ENCODE peak calls at places on chromosomes 12 and 14, in six cellular contexts. One of them, this sample, is unnamed. For H3K27me3, the result is how much of the 10 kb centered on the place peaks cover.

GRCh38 chr14:73014105-73014504 is 12.8 kb downstream of the ZFYVE1 start:
- DNase-seq in H1: no peak
- DNase-seq in ovary: no peak
- DNase-seq in brain microvascular endothelial cell: no peak
- DNase-seq in BE2C: no peak
- DNase-seq in iPS DF 6.9: no peak
- DNase-seq in this sample: no peak

GRCh38 chr14:95317817-95318343 is 1.8 kb downstream of the CLMN start:
- DNase-seq in H1: no peak
- DNase-seq in ovary: no peak
- DNase-seq in brain microvascular endothelial cell: no peak
- DNase-seq in BE2C: no peak
- DNase-seq in iPS DF 6.9: no peak
- DNase-seq in this sample: no peak

GRCh38 chr14:105913861-105914260 is 387.5 kb downstream of the TMEM121 start:
- DNase-seq in H1: no peak
- DNase-seq in ovary: no peak
- DNase-seq in brain microvascular endothelial cell: no peak
- DNase-seq in BE2C: no peak
- DNase-seq in iPS DF 6.9: no peak
- DNase-seq in this sample: no peak

GRCh38 chr14:47691829-47692228 is 16.4 kb upstream of the MDGA2 start:
- DNase-seq in H1: no peak
- DNase-seq in ovary: no peak
- DNase-seq in brain microvascular endothelial cell: no peak
- DNase-seq in BE2C: no peak
- DNase-seq in iPS DF 6.9: no peak
- DNase-seq in this sample: no peak

GRCh38 chr12:103852498-103852992 is 11.5 kb upstream of the NT5DC3 start:
- DNase-seq in H1: no peak
- DNase-seq in ovary: no peak
- DNase-seq in brain microvascular endothelial cell: peak
- DNase-seq in BE2C: no peak
- DNase-seq in iPS DF 6.9: no peak
- DNase-seq in this sample: no peak

GRCh38 chr12:29707846-29708245 is 75.9 kb downstream of the TMTC1 start:
- DNase-seq in H1: no peak
- DNase-seq in ovary: no peak
- DNase-seq in brain microvascular endothelial cell: no peak
- DNase-seq in BE2C: no peak
- DNase-seq in iPS DF 6.9: no peak
- DNase-seq in this sample: no peak

GRCh38 chr12:89721291-89721987 is 12.8 kb upstream of the ATP2B1 start:
- DNase-seq in H1: no peak
- DNase-seq in ovary: no peak
- DNase-seq in brain microvascular endothelial cell: no peak
- DNase-seq in BE2C: no peak
- DNase-seq in iPS DF 6.9: no peak
- DNase-seq in this sample: no peak

GRCh38 chr12:67269632-67270578 is 747 bp downstream of the CAND1 start:
- DNase-seq in H1: no peak
- DNase-seq in ovary: peak
- DNase-seq in brain microvascular endothelial cell: no peak
- DNase-seq in BE2C: no peak
- DNase-seq in iPS DF 6.9: no peak
- DNase-seq in this sample: peak

GRCh38 chr14:26963696-26964095 is 365.9 kb upstream of the NOVA1 start:
- DNase-seq in H1: no peak
- DNase-seq in ovary: no peak
- DNase-seq in brain microvascular endothelial cell: no peak
- DNase-seq in BE2C: no peak
- DNase-seq in iPS DF 6.9: no peak
- DNase-seq in this sample: no peak

GRCh38 chr12:115060477-115061168 is 376.6 kb upstream of the TBX3 start:
- DNase-seq in H1: no peak
- DNase-seq in ovary: no peak
- DNase-seq in brain microvascular endothelial cell: no peak
- DNase-seq in BE2C: no peak
- DNase-seq in iPS DF 6.9: no peak
- DNase-seq in this sample: no peak

GRCh38 chr12:91877022-91877421 is 268.6 kb downstream of the BTG1 start:
- DNase-seq in H1: no peak
- DNase-seq in ovary: no peak
- DNase-seq in brain microvascular endothelial cell: peak
- DNase-seq in BE2C: no peak
- DNase-seq in iPS DF 6.9: no peak
- DNase-seq in this sample: no peak

GRCh38 chr14:54475187-54475881 is 13.4 kb downstream of the GMFB start:
- DNase-seq in H1: no peak
- DNase-seq in ovary: no peak
- DNase-seq in brain microvascular endothelial cell: no peak
- DNase-seq in BE2C: no peak
- DNase-seq in iPS DF 6.9: no peak
- DNase-seq in this sample: no peak

GRCh38 chr12:54397157-54397556 is 12.6 kb upstream of the ZNF385A start:
- DNase-seq in H1: no peak
- DNase-seq in ovary: no peak
- DNase-seq in brain microvascular endothelial cell: no peak
- DNase-seq in BE2C: no peak
- DNase-seq in iPS DF 6.9: no peak
- DNase-seq in this sample: no peak

GRCh38 chr12:114789821-114790220 is 105.8 kb upstream of the TBX3 start:
- DNase-seq in H1: no peak
- DNase-seq in ovary: no peak
- DNase-seq in brain microvascular endothelial cell: no peak
- DNase-seq in BE2C: no peak
- DNase-seq in iPS DF 6.9: no peak
- DNase-seq in this sample: no peak

GRCh38 chr14:38290601-38291190 is 34.8 kb upstream of the CLEC14A start:
- DNase-seq in H1: no peak
- DNase-seq in ovary: no peak
- DNase-seq in brain microvascular endothelial cell: peak
- DNase-seq in BE2C: no peak
- DNase-seq in iPS DF 6.9: no peak
- DNase-seq in this sample: peak

GRCh38 chr12:21690704-21691368 is 33.2 kb upstream of the LDHB start:
- DNase-seq in H1: no peak
- DNase-seq in ovary: no peak
- DNase-seq in brain microvascular endothelial cell: no peak
- DNase-seq in BE2C: no peak
- DNase-seq in iPS DF 6.9: no peak
- DNase-seq in this sample: no peak

GRCh38 chr14:95341564-95341963 is 21.9 kb upstream of the CLMN start:
- DNase-seq in H1: no peak
- DNase-seq in ovary: no peak
- DNase-seq in brain microvascular endothelial cell: no peak
- DNase-seq in BE2C: no peak
- DNase-seq in iPS DF 6.9: no peak
- DNase-seq in this sample: no peak

GRCh38 chr14:100666403-100666802 is 60.3 kb upstream of the DLK1 start:
- DNase-seq in H1: no peak
- DNase-seq in ovary: no peak
- DNase-seq in brain microvascular endothelial cell: no peak
- DNase-seq in BE2C: no peak
- DNase-seq in iPS DF 6.9: no peak
- DNase-seq in this sample: no peak

GRCh38 chr14:100666851-100667250 is 59.8 kb upstream of the DLK1 start:
- DNase-seq in H1: no peak
- DNase-seq in ovary: no peak
- DNase-seq in brain microvascular endothelial cell: no peak
- DNase-seq in BE2C: no peak
- DNase-seq in iPS DF 6.9: no peak
- DNase-seq in this sample: no peak

GRCh38 chr14:100669011-100669412 is 57.7 kb upstream of the DLK1 start:
- DNase-seq in H1: no peak
- DNase-seq in ovary: no peak
- DNase-seq in brain microvascular endothelial cell: no peak
- DNase-seq in BE2C: no peak
- DNase-seq in iPS DF 6.9: no peak
- DNase-seq in this sample: no peak

GRCh38 chr14:100668352-100668751 is 58.3 kb upstream of the DLK1 start:
- DNase-seq in H1: no peak
- DNase-seq in ovary: no peak
- DNase-seq in brain microvascular endothelial cell: no peak
- DNase-seq in BE2C: no peak
- DNase-seq in iPS DF 6.9: no peak
- DNase-seq in this sample: no peak

DNA sequence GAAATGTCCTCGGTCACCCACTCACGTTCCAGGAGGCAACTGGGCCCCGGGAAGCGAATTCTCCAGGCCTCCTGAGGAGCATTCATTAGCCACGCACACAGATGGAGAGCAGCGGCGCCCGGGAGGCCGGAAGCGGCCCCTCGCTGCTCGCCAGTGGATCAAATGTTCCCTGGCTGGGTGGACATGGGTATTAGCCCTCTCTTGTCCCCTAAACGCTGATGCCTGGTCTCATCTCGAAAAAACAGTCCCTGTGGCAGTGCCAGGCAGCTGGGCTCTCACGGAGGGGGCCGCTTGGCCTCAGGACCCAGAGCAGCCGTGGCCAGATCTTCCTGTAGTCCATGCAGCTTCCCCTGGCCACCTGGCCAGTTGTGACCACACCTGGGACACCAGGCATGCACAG is 59.0 kb upstream of the DLK1 start:
- DNase-seq in H1: no peak
- DNase-seq in ovary: no peak
- DNase-seq in brain microvascular endothelial cell: no peak
- DNase-seq in BE2C: no peak
- DNase-seq in iPS DF 6.9: no peak
- DNase-seq in this sample: no peak
- H3K27me3 ChIP-seq in H1: under half
- H3K27me3 ChIP-seq in ovary: under half
- H3K27me3 ChIP-seq in brain microvascular endothelial cell: under half
- H3K27me3 ChIP-seq in BE2C: under half
- H3K27me3 ChIP-seq in iPS DF 6.9: under half
- H3K27me3 ChIP-seq in this sample: under half

DNA sequence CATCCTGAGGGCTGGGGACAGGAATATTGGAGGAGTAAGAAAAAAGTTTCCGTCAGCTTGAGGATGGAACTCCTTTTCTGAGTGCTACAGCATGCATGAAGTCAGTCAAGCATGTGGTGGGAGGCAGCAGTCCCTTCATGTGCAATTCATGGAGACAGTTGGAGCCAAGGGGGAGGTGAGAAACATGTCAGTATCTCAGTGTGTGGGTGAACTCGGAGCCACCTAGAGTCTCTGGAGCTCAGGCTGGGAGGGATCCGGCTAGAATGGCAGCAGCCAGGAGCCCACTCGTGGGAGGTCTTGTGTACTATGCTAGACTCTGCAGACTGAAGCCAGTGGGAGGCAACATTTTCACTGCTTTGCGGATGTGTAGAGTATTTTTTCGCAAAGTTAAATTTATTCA is 60.3 kb downstream of the AVPR1A start:
- DNase-seq in H1: no peak
- DNase-seq in ovary: no peak
- DNase-seq in brain microvascular endothelial cell: no peak
- DNase-seq in BE2C: no peak
- DNase-seq in iPS DF 6.9: no peak
- DNase-seq in this sample: no peak
- H3K27me3 ChIP-seq in H1: under half
- H3K27me3 ChIP-seq in ovary: under half
- H3K27me3 ChIP-seq in brain microvascular endothelial cell: under half
- H3K27me3 ChIP-seq in BE2C: under half
- H3K27me3 ChIP-seq in iPS DF 6.9: under half
- H3K27me3 ChIP-seq in this sample: under half

GRCh38 chr14:46250113-46250703 is 401.4 kb downstream of the RPL10L start:
- DNase-seq in H1: no peak
- DNase-seq in ovary: no peak
- DNase-seq in brain microvascular endothelial cell: peak
- DNase-seq in BE2C: peak
- DNase-seq in iPS DF 6.9: no peak
- DNase-seq in this sample: no peak
- H3K27me3 ChIP-seq in H1: under half
- H3K27me3 ChIP-seq in ovary: under half
- H3K27me3 ChIP-seq in brain microvascular endothelial cell: under half
- H3K27me3 ChIP-seq in BE2C: under half
- H3K27me3 ChIP-seq in iPS DF 6.9: under half
- H3K27me3 ChIP-seq in this sample: under half

DNA sequence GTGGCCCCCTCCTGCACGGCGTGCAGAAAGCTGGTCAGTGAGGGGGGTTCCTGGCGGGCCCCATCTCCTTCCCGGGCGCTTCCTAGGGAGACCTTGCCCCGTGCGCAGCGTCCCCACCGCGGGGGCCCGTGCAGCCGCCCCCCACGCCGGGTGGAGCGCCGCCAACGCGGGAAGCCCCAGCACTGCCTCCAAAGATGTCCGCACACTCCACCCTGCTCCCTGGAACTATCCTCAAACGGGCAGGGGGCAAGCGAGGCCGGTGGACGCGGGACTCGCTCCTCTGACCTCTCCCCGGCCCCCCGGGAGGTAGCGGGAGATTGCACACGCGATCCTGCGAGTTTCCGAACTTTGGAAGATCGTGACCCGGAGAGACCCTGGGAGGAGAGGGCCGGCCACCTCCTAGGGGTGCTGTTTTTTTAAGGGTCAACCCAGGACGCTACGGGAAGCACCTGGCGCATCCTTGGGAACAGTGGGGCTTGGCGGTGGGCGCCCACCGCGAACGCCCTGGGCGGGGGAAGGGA is 1.5 kb upstream of the FZD10 start:
- DNase-seq in H1: no peak
- DNase-seq in ovary: no peak
- DNase-seq in brain microvascular endothelial cell: no peak
- DNase-seq in BE2C: no peak
- DNase-seq in iPS DF 6.9: no peak
- DNase-seq in this sample: no peak
- H3K27me3 ChIP-seq in H1: half or more
- H3K27me3 ChIP-seq in ovary: under half
- H3K27me3 ChIP-seq in brain microvascular endothelial cell: under half
- H3K27me3 ChIP-seq in BE2C: half or more
- H3K27me3 ChIP-seq in iPS DF 6.9: under half
- H3K27me3 ChIP-seq in this sample: under half